ENCODE peak calls at places on chromosome 2, in seven cellular contexts. One of them, this sample, is unnamed.

GRCh38 chr2:101476605-101477208 is 1.8 kb upstream of the RFX8 start:
- DNase-seq in left colon: no peak
- DNase-seq in LoVo: no peak
- DNase-seq in tibial artery: no peak
- DNase-seq in Daoy: no peak
- DNase-seq in iris pigment epithelial cell: peak; percentile 30
- DNase-seq in HTR-8/SVneo: no peak
- DNase-seq in this sample: no peak

GRCh38 chr2:104408266-104408665 is 445.6 kb upstream of the POU3F3 start:
- DNase-seq in left colon: no peak
- DNase-seq in LoVo: no peak
- DNase-seq in tibial artery: no peak
- DNase-seq in Daoy: peak; percentile 45
- DNase-seq in iris pigment epithelial cell: no peak
- DNase-seq in HTR-8/SVneo: no peak
- DNase-seq in this sample: no peak

GRCh38 chr2:202780514-202781021 is 91.0 kb downstream of the ICA1L start:
- DNase-seq in left colon: no peak
- DNase-seq in LoVo: peak; percentile 31
- DNase-seq in tibial artery: no peak
- DNase-seq in Daoy: peak; percentile 70
- DNase-seq in iris pigment epithelial cell: peak; percentile 73
- DNase-seq in HTR-8/SVneo: peak; percentile 14
- DNase-seq in this sample: no peak

GRCh38 chr2:118678985-118679384 is 168.5 kb downstream of the EN1 start:
- DNase-seq in left colon: no peak
- DNase-seq in LoVo: no peak
- DNase-seq in tibial artery: no peak
- DNase-seq in Daoy: no peak
- DNase-seq in iris pigment epithelial cell: peak; percentile 33
- DNase-seq in HTR-8/SVneo: no peak
- DNase-seq in this sample: no peak

GRCh38 chr2:101151859-101152194 is 645 bp upstream of the TBC1D8 start:
- DNase-seq in left colon: no peak
- DNase-seq in LoVo: no peak
- DNase-seq in tibial artery: peak; percentile 27
- DNase-seq in Daoy: no peak
- DNase-seq in iris pigment epithelial cell: peak; percentile 4
- DNase-seq in HTR-8/SVneo: no peak
- DNase-seq in this sample: peak; percentile 60

GRCh38 chr2:161136194-161136593 is 24.0 kb upstream of the TANK start:
- DNase-seq in left colon: no peak
- DNase-seq in LoVo: no peak
- DNase-seq in tibial artery: no peak
- DNase-seq in Daoy: no peak
- DNase-seq in iris pigment epithelial cell: no peak
- DNase-seq in HTR-8/SVneo: no peak
- DNase-seq in this sample: no peak

GRCh38 chr2:9570182-9571060 is 14.8 kb upstream of the ADAM17 start:
- DNase-seq in left colon: no peak
- DNase-seq in LoVo: no peak
- DNase-seq in tibial artery: no peak
- DNase-seq in Daoy: no peak
- DNase-seq in iris pigment epithelial cell: no peak
- DNase-seq in HTR-8/SVneo: no peak
- DNase-seq in this sample: no peak

GRCh38 chr2:8252997-8253694 is 428.7 kb upstream of the ID2 start:
- DNase-seq in left colon: no peak
- DNase-seq in LoVo: no peak
- DNase-seq in tibial artery: no peak
- DNase-seq in Daoy: no peak
- DNase-seq in iris pigment epithelial cell: no peak
- DNase-seq in HTR-8/SVneo: no peak
- DNase-seq in this sample: peak; percentile 20

GRCh38 chr2:26164231-26164630 is 8.7 kb upstream of the GAREM2 start:
- DNase-seq in left colon: no peak
- DNase-seq in LoVo: no peak
- DNase-seq in tibial artery: no peak
- DNase-seq in Daoy: no peak
- DNase-seq in iris pigment epithelial cell: no peak
- DNase-seq in HTR-8/SVneo: no peak
- DNase-seq in this sample: no peak

GRCh38 chr2:231348173-231348572 is 47.3 kb upstream of the B3GNT7 start:
- DNase-seq in left colon: peak; percentile 11
- DNase-seq in LoVo: no peak
- DNase-seq in tibial artery: no peak
- DNase-seq in Daoy: no peak
- DNase-seq in iris pigment epithelial cell: peak; percentile 36
- DNase-seq in HTR-8/SVneo: no peak
- DNase-seq in this sample: no peak

GRCh38 chr2:229810786-229811185 is 96.4 kb upstream of the DNER start:
- DNase-seq in left colon: no peak
- DNase-seq in LoVo: no peak
- DNase-seq in tibial artery: no peak
- DNase-seq in Daoy: no peak
- DNase-seq in iris pigment epithelial cell: no peak
- DNase-seq in HTR-8/SVneo: no peak
- DNase-seq in this sample: no peak